ENCODE peak calls at places on chromosomes 11 and 22, in eight cellular contexts. T, B, D, P, K, E, N and Q are unnamed samples.

GRCh38 chr11:123062892-123063395 is 1.0 kb upstream of the HSPA8 start:
- DNase-seq in T (no peak), B (no peak), D (no peak), P (peak), K (no peak), E (no peak), N (no peak), Q (no peak)

GRCh38 chr11:62169448-62169847 is 20.6 kb upstream of the SCGB1D1 start:
- DNase-seq in T (no peak), B (peak), D (no peak), P (no peak), K (no peak), E (no peak), N (peak), Q (no peak)

GRCh38 chr11:94791216-94791889 is 23.2 kb downstream of the AMOTL1 start:
- DNase-seq in T (no peak), B (no peak), D (no peak), P (no peak), K (no peak), E (no peak), N (no peak), Q (no peak)

GRCh38 chr22:22348815-22349454 is 104.3 kb downstream of the VPREB1 start:
- DNase-seq in T (no peak), B (no peak), D (no peak), P (no peak), K (no peak), E (no peak), N (no peak), Q (no peak)

GRCh38 chr11:65920035-65920802 is 993 bp downstream of the DRAP1 start:
- DNase-seq in T (no peak), B (no peak), D (no peak), P (no peak), K (no peak), E (no peak), N (no peak), Q (peak)

GRCh38 chr11:78773077-78773476 is 198.4 kb upstream of the NARS2 start:
- DNase-seq in T (no peak), B (no peak), D (no peak), P (peak), K (no peak), E (no peak), N (no peak), Q (no peak)

GRCh38 chr22:24335529-24335928 is 64.9 kb downstream of the SPECC1L start:
- DNase-seq in T (no peak), B (no peak), D (no peak), P (no peak), K (no peak), E (no peak), N (no peak), Q (no peak)

GRCh38 chr22:50525104-50525958 is at the start of gene SCO2:
- DNase-seq in T (no peak), B (peak), D (peak), P (peak), K (peak), E (peak), N (peak), Q (peak)

GRCh38 chr11:34696876-34697275 is 76.0 kb downstream of the EHF start:
- DNase-seq in T (no peak), B (no peak), D (no peak), P (no peak), K (no peak), E (no peak), N (no peak), Q (no peak)

GRCh38 chr11:130616578-130616977 is 168.1 kb downstream of the ADAMTS15 start:
- DNase-seq in T (no peak), B (no peak), D (no peak), P (no peak), K (no peak), E (no peak), N (no peak), Q (no peak)

GRCh38 chr22:25166266-25167056 is 33.2 kb upstream of the CRYBB3 start:
- DNase-seq in T (no peak), B (no peak), D (no peak), P (no peak), K (no peak), E (no peak), N (no peak), Q (no peak)

GRCh38 chr22:32542332-32543019 is 67.9 kb downstream of the FBXO7 start:
- DNase-seq in T (no peak), B (no peak), D (no peak), P (no peak), K (no peak), E (no peak), N (peak), Q (no peak)

GRCh38 chr22:29113329-29113728 is 40.5 kb downstream of the KREMEN1 start:
- DNase-seq in T (no peak), B (no peak), D (no peak), P (peak), K (no peak), E (no peak), N (no peak), Q (no peak)

GRCh38 chr11:44886765-44887164 is 63.9 kb downstream of the TP53I11 start:
- DNase-seq in T (no peak), B (peak), D (no peak), P (peak), K (no peak), E (no peak), N (no peak), Q (no peak)

GRCh38 chr11:75241036-75241905 is 697 bp downstream of the TPBGL start:
- DNase-seq in T (no peak), B (peak), D (peak), P (peak), K (peak), E (peak), N (peak), Q (peak)
- TF ChIP-seq POLR2A in T (no peak), B (peak), D (no peak), P (no peak), K (no peak), E (peak), N (no peak), Q (no peak)

GRCh38 chr11:118058311-118059230 is 18.3 kb upstream of the TMPRSS4 start:
- DNase-seq in T (no peak), B (no peak), D (no peak), P (no peak), K (no peak), E (no peak), N (no peak), Q (peak)
- TF ChIP-seq POLR2A in T (no peak), B (no peak), D (no peak), P (no peak), K (no peak), E (no peak), N (no peak), Q (no peak)

DNA sequence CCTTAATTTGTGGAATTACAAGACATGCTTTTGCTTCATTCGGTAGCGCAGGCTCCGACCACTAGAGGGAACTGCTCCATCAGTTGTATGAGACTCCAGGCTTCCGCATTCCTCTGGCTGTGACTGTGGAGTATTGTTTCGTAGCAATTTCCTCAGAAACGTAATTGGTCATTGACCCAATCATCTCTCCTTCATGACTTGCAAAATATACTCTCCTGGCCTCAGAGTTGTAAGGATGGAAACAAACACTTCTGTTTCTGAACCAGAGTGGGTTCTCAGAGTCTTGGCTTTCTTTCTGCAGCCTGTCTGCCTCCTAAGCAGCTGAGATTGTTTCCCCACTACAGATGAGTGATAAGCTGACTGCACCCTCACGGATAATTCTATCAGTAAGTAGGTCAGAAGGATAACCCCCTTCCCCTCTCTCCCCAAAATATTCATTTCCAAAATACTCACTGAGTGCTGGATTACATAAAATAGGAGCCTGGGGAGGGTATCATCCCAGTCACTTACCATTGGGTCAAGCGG is 146.8 kb upstream of the ZC3H12C start:
- DNase-seq in T (no peak), B (peak), D (peak), P (peak), K (peak), E (peak), N (peak), Q (peak)
- TF ChIP-seq POLR2A in T (no peak), B (peak), D (no peak), P (peak), K (peak), E (no peak), N (peak), Q (no peak)

DNA sequence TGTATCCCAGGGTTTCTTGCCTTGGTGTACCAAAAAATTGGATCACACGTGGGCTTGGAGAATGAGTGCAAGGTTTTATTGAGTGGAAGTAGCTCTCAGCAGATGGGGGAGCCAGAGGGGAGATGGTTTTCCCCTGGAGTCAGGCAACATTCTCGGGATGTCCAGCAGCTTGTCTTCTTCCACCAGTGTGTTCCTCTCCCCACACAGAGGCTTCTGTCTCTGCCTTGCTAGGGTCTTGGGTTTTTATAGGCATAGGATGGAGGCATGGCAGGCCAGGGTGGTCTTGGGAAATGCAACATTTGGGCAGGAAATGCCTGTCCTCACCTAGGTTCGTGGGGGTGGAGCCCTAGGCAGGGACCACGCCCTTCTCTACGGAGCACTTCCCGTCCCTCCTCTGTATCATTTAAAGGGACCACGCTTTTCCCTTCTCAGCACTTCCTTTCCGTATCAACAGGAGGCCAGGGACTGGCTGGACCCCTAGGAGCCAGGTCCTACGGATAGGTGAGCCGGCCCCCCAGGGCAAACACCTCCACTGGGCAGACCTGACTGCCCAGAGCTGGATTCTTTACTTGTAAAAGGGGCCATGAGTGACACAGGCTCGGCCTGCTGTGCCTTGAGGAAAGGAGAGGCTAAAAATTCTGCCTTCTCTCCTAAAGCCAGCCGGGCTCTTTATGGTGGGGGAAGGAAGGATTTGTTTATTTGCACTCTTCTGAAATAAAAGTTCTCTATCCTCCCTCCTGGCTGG is 55.3 kb upstream of the CCDC188 start:
- DNase-seq in T (no peak), B (peak), D (peak), P (peak), K (peak), E (peak), N (peak), Q (no peak)
- TF ChIP-seq POLR2A in T (no peak), B (peak), D (no peak), P (peak), K (peak), E (peak), N (peak), Q (no peak)

GRCh38 chr11:32893947-32894827 is 1.6 kb downstream of the QSER1 start:
- DNase-seq in T (no peak), B (peak), D (peak), P (peak), K (peak), E (peak), N (no peak), Q (no peak)

GRCh38 chr11:32890843-32891656 is 1.6 kb upstream of the QSER1 start:
- DNase-seq in T (no peak), B (no peak), D (no peak), P (no peak), K (no peak), E (no peak), N (no peak), Q (no peak)

GRCh38 chr11:32893091-32893946 is 708 bp downstream of the QSER1 start:
- DNase-seq in T (no peak), B (peak), D (peak), P (peak), K (peak), E (peak), N (peak), Q (peak)

GRCh38 chr11:32891657-32892354 is 805 bp upstream of the QSER1 start:
- DNase-seq in T (no peak), B (no peak), D (no peak), P (no peak), K (no peak), E (no peak), N (no peak), Q (no peak)

DNA sequence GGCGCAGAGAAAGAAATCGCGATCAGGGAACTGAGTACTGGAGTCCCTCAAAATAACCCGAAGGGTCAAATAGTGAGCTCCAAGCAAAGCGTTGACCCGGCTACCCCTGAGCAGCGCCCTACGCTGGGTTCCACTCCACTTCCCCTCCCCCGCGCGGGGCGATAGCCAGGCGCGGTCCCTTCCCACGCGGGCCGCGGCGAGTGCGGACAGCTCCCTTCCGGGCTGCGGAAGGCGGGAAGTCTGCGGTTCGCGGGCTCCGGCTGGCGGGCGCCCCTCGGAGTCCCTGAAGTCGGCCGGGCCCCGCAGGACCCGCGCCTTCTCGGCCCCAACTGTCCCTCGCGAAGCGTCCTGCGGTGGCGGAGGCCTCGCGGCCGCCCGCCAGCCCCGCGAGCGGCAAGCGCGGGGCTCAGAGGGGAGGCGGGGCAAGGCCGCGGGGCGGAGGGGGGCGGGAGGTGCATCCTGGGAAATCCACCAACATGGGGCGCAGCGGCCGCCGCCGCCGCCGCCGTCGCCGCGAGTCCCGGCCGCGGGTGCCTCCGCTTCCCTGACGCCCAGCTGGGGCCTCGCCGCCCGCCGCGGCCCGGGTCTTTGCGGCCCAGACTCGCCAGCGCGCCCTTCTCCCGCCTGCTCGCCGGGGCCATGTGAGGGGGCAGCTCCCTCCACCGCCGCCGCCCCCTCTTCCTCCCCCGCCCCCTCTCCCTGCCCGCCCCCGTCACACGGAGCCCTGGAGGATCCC is at the start of gene QSER1:
- DNase-seq in T (no peak), B (peak), D (peak), P (peak), K (peak), E (peak), N (peak), Q (peak)
- TF ChIP-seq POLR2A in T (no peak), B (peak), D (peak), P (peak), K (peak), E (peak), N (peak), Q (peak)

GRCh38 chr11:535519-536454 is at the start of gene HRAS:
- DNase-seq in T (no peak), B (peak), D (peak), P (peak), K (peak), E (peak), N (peak), Q (peak)
- TF ChIP-seq POLR2A in T (no peak), B (peak), D (peak), P (peak), K (peak), E (peak), N (peak), Q (no peak)

GRCh38 chr11:118522571-118523072 is 4.7 kb upstream of the TTC36 start:
- DNase-seq in T (no peak), B (peak), D (peak), P (peak), K (no peak), E (peak), N (no peak), Q (no peak)

GRCh38 chr11:118526688-118527087 is 586 bp upstream of the TTC36 start:
- DNase-seq in T (no peak), B (no peak), D (no peak), P (no peak), K (no peak), E (no peak), N (no peak), Q (no peak)

GRCh38 chr11:118527109-118527508 is at the start of gene TTC36:
- DNase-seq in T (no peak), B (no peak), D (no peak), P (no peak), K (no peak), E (no peak), N (no peak), Q (no peak)

GRCh38 chr11:118524356-118524755 is 2.9 kb upstream of the TTC36 start:
- DNase-seq in T (no peak), B (no peak), D (no peak), P (no peak), K (no peak), E (no peak), N (no peak), Q (no peak)

GRCh38 chr11:118524757-118525465 is 2.4 kb upstream of the TTC36 start:
- DNase-seq in T (no peak), B (no peak), D (no peak), P (no peak), K (no peak), E (no peak), N (no peak), Q (no peak)
- TF ChIP-seq POLR2A in T (no peak), B (no peak), D (no peak), P (no peak), K (no peak), E (no peak), N (no peak), Q (no peak)